ENCODE peak calls at places on chromosomes 3 and 15, in ten cellular contexts. B is skeletal muscle cell; J is activated CD4-positive, alpha-beta T cell treated with anti-CD3 and anti-CD28 coated beads, Interleukin-2, amount 10 ng/mL, durations not matched to agents 7 days and 5 days; G is activated T-cell treated with anti-CD3 and anti-CD28 coated beads for 1 hour; S is EL; A is nephron progenitor cell; Y is CD8-positive, alpha-beta T cell; H is breast epithelium; I is HCEC 1CT; K is HEK293T. U is an unnamed sample.

GRCh38 chr15:41607033-41607432 is 48.0 kb downstream of the TYRO3 start:
- DNase-seq in S (peak), G (no peak), Y (no peak), H (no peak), K (no peak), B (peak), A (no peak), J (no peak), I (peak), U (no peak)

GRCh38 chr15:70672081-70672480 is 91.3 kb downstream of the UACA start:
- DNase-seq in Y (no peak), H (no peak), B (no peak), G (no peak), A (no peak), S (peak), K (no peak), J (peak), I (no peak), U (no peak)

GRCh38 chr3:55235416-55235815 is 251.7 kb downstream of the WNT5A start:
- DNase-seq in S (peak), A (no peak), H (no peak), K (no peak), J (no peak), I (no peak), Y (no peak), B (no peak), G (no peak), U (no peak)

GRCh38 chr3:45664558-45664957 is 24.6 kb upstream of the SACM1L start:
- DNase-seq in Y (peak), G (peak), H (peak), A (no peak), K (no peak), I (no peak), J (peak), S (no peak), B (no peak), U (no peak)

GRCh38 chr3:18122264-18122663 is 302.9 kb downstream of the SATB1 start:
- DNase-seq in A (no peak), S (peak), K (no peak), I (peak), G (no peak), Y (no peak), J (no peak), H (no peak), B (no peak), U (no peak)

GRCh38 chr15:74824976-74825375 is 1.5 kb upstream of the CPLX3 start:
- DNase-seq in H (no peak), G (no peak), I (no peak), Y (no peak), S (no peak), K (no peak), A (no peak), B (no peak), J (no peak), U (no peak)

GRCh38 chr3:84209473-84209872 is 749.3 kb upstream of the CADM2 start:
- DNase-seq in K (no peak), Y (no peak), A (no peak), H (no peak), J (no peak), B (no peak), G (no peak), I (no peak), S (no peak), U (no peak)

GRCh38 chr3:171776411-171776810 is 33.9 kb downstream of the PLD1 start:
- DNase-seq in H (peak), J (no peak), S (no peak), B (no peak), Y (no peak), K (no peak), G (no peak), A (no peak), I (no peak), U (no peak)

GRCh38 chr15:89024418-89024817 is 63.8 kb upstream of the ABHD2 start:
- DNase-seq in G (no peak), H (no peak), I (no peak), B (no peak), Y (no peak), J (no peak), K (no peak), A (no peak), S (no peak), U (no peak)

GRCh38 chr3:168511428-168512014 is 415.8 kb upstream of the GOLIM4 start:
- DNase-seq in H (no peak), Y (no peak), B (no peak), K (peak), S (peak), I (peak), J (no peak), A (no peak), G (no peak), U (no peak)